ENCODE peak calls at places on chromosomes 4 and X, in four cellular contexts. P is left lung, T is psoas muscle, A is esophagus muscularis mucosa. U is an unnamed sample. For H3K4me1, the result is how much of the 10 kb centered on the place peaks cover.

GRCh38 chr4:17562157-17562556 is 14.8 kb upstream of the LAP3 start:
- DNase-seq in T (no peak), A (no peak), P (no peak), U (no peak)

GRCh38 chrX:64975989-64976672 is at the start of gene ZC4H2:
- DNase-seq in P (peak), A (peak), T (peak), U (peak)

GRCh38 chrX:131728295-131729145 is 184.6 kb downstream of the OR13H1 start:
- DNase-seq in P (no peak), A (no peak), T (peak), U (no peak)

GRCh38 chrX:69025802-69026301 is 139.4 kb downstream of the PJA1 start:
- DNase-seq in T (no peak), A (no peak), P (no peak), U (no peak)

GRCh38 chrX:54415534-54416350 is 24.5 kb upstream of the TSR2 start:
- DNase-seq in A (no peak), T (no peak), P (no peak), U (no peak)

GRCh38 chr4:85600501-85600900 is 125.6 kb downstream of the ARHGAP24 start:
- DNase-seq in T (no peak), A (no peak), P (no peak), U (no peak)

GRCh38 chr4:55765070-55765469 is 54.5 kb upstream of the EXOC1L start:
- DNase-seq in T (no peak), A (no peak), P (no peak), U (no peak)

GRCh38 chr4:1637580-1638271 is 46.4 kb downstream of the FAM53A start:
- DNase-seq in T (no peak), A (no peak), P (peak), U (no peak)

GRCh38 chrX:34365482-34365881 is 233.4 kb upstream of the FAM47A start:
- DNase-seq in P (no peak), T (no peak), A (no peak), U (peak)

GRCh38 chr4:8888856-8889255 is 17.2 kb upstream of the HMX1 start:
- DNase-seq in P (no peak), A (no peak), T (no peak), U (no peak)

GRCh38 chr4:56410247-56410646 is 23.0 kb upstream of the AASDH start:
- DNase-seq in A (no peak), T (no peak), P (no peak), U (no peak)

GRCh38 chr4:110085131-110085530 is 113.3 kb downstream of the ELOVL6 start:
- DNase-seq in A (no peak), T (no peak), P (no peak), U (peak)

GRCh38 chr4:2423066-2423465 is 4.3 kb downstream of the CFAP99 start:
- DNase-seq in A (no peak), T (no peak), P (no peak), U (peak)

DNA sequence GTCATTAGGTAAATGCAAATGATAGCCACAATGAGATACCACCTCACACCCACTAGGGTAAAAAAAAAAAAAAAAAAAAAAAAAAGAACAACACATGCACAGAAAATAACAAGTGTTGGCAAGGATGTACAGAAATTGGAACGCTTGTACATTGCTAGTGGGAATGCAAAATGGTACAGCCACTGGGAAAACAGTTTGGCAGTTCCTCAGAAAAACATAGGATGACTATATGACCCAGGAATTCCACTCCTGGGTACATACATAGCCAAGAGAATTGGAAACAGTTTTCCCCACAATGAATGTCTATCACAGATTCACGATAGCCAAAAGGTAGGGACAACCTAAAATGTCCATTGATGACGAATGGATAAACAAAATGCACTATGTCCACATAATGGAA is 161.3 kb upstream of the MAMLD1 start:
- DNase-seq in T (no peak), A (no peak), P (no peak), U (no peak)
- H3K4me1 ChIP-seq in T (under half), A (under half), P (under half), U (under half)

DNA sequence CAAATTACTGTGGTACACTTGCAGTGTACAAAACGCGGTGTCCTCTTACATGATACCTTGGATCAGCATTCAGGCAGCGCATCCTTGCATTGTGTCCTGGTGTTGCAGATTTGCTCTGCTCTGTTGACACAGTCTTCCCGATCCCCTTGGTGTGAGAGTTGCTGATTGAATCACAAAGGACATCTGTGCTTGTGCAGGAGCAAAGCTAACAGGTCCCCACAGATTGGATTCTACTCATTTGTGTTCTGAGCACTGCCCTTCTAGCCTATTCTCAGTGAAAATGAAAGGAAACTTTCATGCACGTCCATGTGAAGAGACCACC is 171.4 kb downstream of the FRMPD4 start:
- DNase-seq in P (no peak), T (no peak), A (no peak), U (no peak)
- H3K4me3 ChIP-seq in P (no peak), T (no peak), A (no peak), U (no peak)

GRCh38 chrX:1528884-1529203 is 8.1 kb downstream of the P2RY8 start:
- DNase-seq in P (no peak), T (no peak), A (no peak), U (no peak)
- TF ChIP-seq CTCF in P (no peak), T (no peak), A (no peak), U (no peak)

GRCh38 chr4:118964891-118965411 is 76.3 kb downstream of the SYNPO2 start:
- DNase-seq in T (no peak), P (no peak), A (peak), U (no peak)
- H3K4me1 ChIP-seq in T (under half), P (under half), A (half or more), U (under half)